ENCODE peak calls at places on chromosome 9, in six cellular contexts. One of them, this sample, is unnamed.
A peak's percentile ranks its signal among the peaks of the same experiment; 100 is the strongest.

GRCh38 chr9:121322037-121322736 is 47.9 kb downstream of the STOM start:
- DNase-seq in tibial artery: no peak
- DNase-seq in psoas muscle: no peak
- DNase-seq in Peyer's patch: no peak
- DNase-seq in mesenchymal stem cell: peak; percentile 97
- DNase-seq in suprapubic skin: no peak
- DNase-seq in this sample: no peak

GRCh38 chr9:129624947-129625346 is 1.0 kb upstream of the NTMT1 start:
- DNase-seq in psoas muscle: no peak
- DNase-seq in suprapubic skin: no peak
- DNase-seq in Peyer's patch: no peak
- DNase-seq in tibial artery: no peak
- DNase-seq in mesenchymal stem cell: peak; percentile 37
- DNase-seq in this sample: no peak

GRCh38 chr9:129069825-129070473 is 11.0 kb upstream of the DOLPP1 start:
- DNase-seq in Peyer's patch: peak; percentile 72
- DNase-seq in psoas muscle: no peak
- DNase-seq in suprapubic skin: no peak
- DNase-seq in tibial artery: no peak
- DNase-seq in mesenchymal stem cell: no peak
- DNase-seq in this sample: no peak

GRCh38 chr9:29668732-29669131 is 2095.5 kb upstream of the C9orf72 start:
- DNase-seq in Peyer's patch: no peak
- DNase-seq in psoas muscle: no peak
- DNase-seq in tibial artery: no peak
- DNase-seq in suprapubic skin: no peak
- DNase-seq in mesenchymal stem cell: peak; percentile 71
- DNase-seq in this sample: no peak

GRCh38 chr9:78682206-78682605 is 385.3 kb downstream of the PSAT1 start:
- DNase-seq in mesenchymal stem cell: peak; percentile 48
- DNase-seq in suprapubic skin: no peak
- DNase-seq in tibial artery: no peak
- DNase-seq in psoas muscle: no peak
- DNase-seq in Peyer's patch: no peak
- DNase-seq in this sample: no peak

GRCh38 chr9:115032300-115032699 is 85.7 kb downstream of the TNC start:
- DNase-seq in Peyer's patch: no peak
- DNase-seq in mesenchymal stem cell: no peak
- DNase-seq in suprapubic skin: no peak
- DNase-seq in tibial artery: no peak
- DNase-seq in psoas muscle: no peak
- DNase-seq in this sample: no peak

GRCh38 chr9:106728860-106729259 is 134.1 kb upstream of the ZNF462 start:
- DNase-seq in psoas muscle: no peak
- DNase-seq in mesenchymal stem cell: no peak
- DNase-seq in suprapubic skin: no peak
- DNase-seq in tibial artery: no peak
- DNase-seq in Peyer's patch: no peak
- DNase-seq in this sample: no peak

GRCh38 chr9:74681901-74682300 is 184.8 kb downstream of the RORB start:
- DNase-seq in mesenchymal stem cell: no peak
- DNase-seq in suprapubic skin: no peak
- DNase-seq in tibial artery: no peak
- DNase-seq in Peyer's patch: no peak
- DNase-seq in psoas muscle: no peak
- DNase-seq in this sample: peak; percentile 0

GRCh38 chr9:119961774-119962408 is 592.7 kb upstream of the BRINP1 start:
- DNase-seq in mesenchymal stem cell: peak; percentile 39
- DNase-seq in tibial artery: no peak
- DNase-seq in suprapubic skin: no peak
- DNase-seq in Peyer's patch: peak; percentile 52
- DNase-seq in psoas muscle: peak; percentile 16
- DNase-seq in this sample: peak; percentile 47

GRCh38 chr9:96031366-96031824 is 155.9 kb downstream of the ERCC6L2 start:
- DNase-seq in Peyer's patch: no peak
- DNase-seq in tibial artery: peak; percentile 83
- DNase-seq in mesenchymal stem cell: peak; percentile 24
- DNase-seq in suprapubic skin: no peak
- DNase-seq in psoas muscle: no peak
- DNase-seq in this sample: no peak

GRCh38 chr9:101571114-101571513 is 23.7 kb downstream of the PPP3R2 start:
- DNase-seq in psoas muscle: no peak
- DNase-seq in mesenchymal stem cell: no peak
- DNase-seq in suprapubic skin: no peak
- DNase-seq in Peyer's patch: no peak
- DNase-seq in tibial artery: no peak
- DNase-seq in this sample: no peak

GRCh38 chr9:70133253-70134208 is 89.9 kb downstream of the MAMDC2 start:
- DNase-seq in Peyer's patch: no peak
- DNase-seq in mesenchymal stem cell: no peak
- DNase-seq in tibial artery: no peak
- DNase-seq in psoas muscle: no peak
- DNase-seq in suprapubic skin: no peak
- DNase-seq in this sample: no peak

GRCh38 chr9:18905033-18905882 is 127.8 kb downstream of the SAXO1 start:
- DNase-seq in suprapubic skin: no peak
- DNase-seq in mesenchymal stem cell: no peak
- DNase-seq in Peyer's patch: no peak
- DNase-seq in tibial artery: no peak
- DNase-seq in psoas muscle: no peak
- DNase-seq in this sample: no peak

GRCh38 chr9:38301376-38302106 is 91.0 kb upstream of the ALDH1B1 start:
- DNase-seq in tibial artery: no peak
- DNase-seq in psoas muscle: no peak
- DNase-seq in Peyer's patch: no peak
- DNase-seq in mesenchymal stem cell: no peak
- DNase-seq in suprapubic skin: no peak
- DNase-seq in this sample: no peak

GRCh38 chr9:91939953-91940352 is 10.1 kb downstream of the ROR2 start:
- DNase-seq in psoas muscle: no peak
- DNase-seq in Peyer's patch: peak; percentile 30
- DNase-seq in suprapubic skin: no peak
- DNase-seq in mesenchymal stem cell: no peak
- DNase-seq in tibial artery: no peak
- DNase-seq in this sample: no peak

GRCh38 chr9:110192531-110193326 is 15.2 kb downstream of the C9orf152 start:
- DNase-seq in psoas muscle: no peak
- DNase-seq in Peyer's patch: no peak
- DNase-seq in mesenchymal stem cell: peak; percentile 84
- DNase-seq in suprapubic skin: no peak
- DNase-seq in tibial artery: peak; percentile 54
- DNase-seq in this sample: no peak

GRCh38 chr9:36584626-36585460 is 12.1 kb downstream of the MELK start:
- DNase-seq in Peyer's patch: no peak
- DNase-seq in psoas muscle: no peak
- DNase-seq in tibial artery: no peak
- DNase-seq in suprapubic skin: no peak
- DNase-seq in mesenchymal stem cell: peak; percentile 68
- DNase-seq in this sample: peak; percentile 24

GRCh38 chr9:5041390-5042115 is 56.5 kb downstream of the JAK2 start:
- DNase-seq in psoas muscle: no peak
- DNase-seq in tibial artery: no peak
- DNase-seq in Peyer's patch: peak; percentile 43
- DNase-seq in suprapubic skin: no peak
- DNase-seq in mesenchymal stem cell: no peak
- DNase-seq in this sample: no peak

GRCh38 chr9:96391021-96391765 is 7.7 kb upstream of the SLC35D2 start:
- DNase-seq in psoas muscle: no peak
- DNase-seq in Peyer's patch: peak; percentile 82
- DNase-seq in tibial artery: no peak
- DNase-seq in mesenchymal stem cell: peak; percentile 59
- DNase-seq in suprapubic skin: no peak
- DNase-seq in this sample: peak; percentile 91

GRCh38 chr9:98970532-98971041 is 26.9 kb downstream of the COL15A1 start:
- DNase-seq in psoas muscle: no peak
- DNase-seq in Peyer's patch: no peak
- DNase-seq in tibial artery: no peak
- DNase-seq in suprapubic skin: no peak
- DNase-seq in mesenchymal stem cell: no peak
- DNase-seq in this sample: no peak

GRCh38 chr9:112750111-112750766 is at the start of gene SNX30:
- DNase-seq in mesenchymal stem cell: peak; percentile 89
- DNase-seq in tibial artery: peak; percentile 87
- DNase-seq in Peyer's patch: peak; percentile 95
- DNase-seq in suprapubic skin: peak; percentile 92
- DNase-seq in psoas muscle: peak; percentile 91
- DNase-seq in this sample: peak; percentile 93

GRCh38 chr9:114691046-114691955 is 9.3 kb upstream of the TEX48 start:
- DNase-seq in tibial artery: no peak
- DNase-seq in psoas muscle: no peak
- DNase-seq in mesenchymal stem cell: peak; percentile 88
- DNase-seq in Peyer's patch: no peak
- DNase-seq in suprapubic skin: no peak
- DNase-seq in this sample: no peak

GRCh38 chr9:126532489-126532888 is 81.2 kb upstream of the LMX1B start:
- DNase-seq in mesenchymal stem cell: no peak
- DNase-seq in Peyer's patch: no peak
- DNase-seq in psoas muscle: no peak
- DNase-seq in tibial artery: no peak
- DNase-seq in suprapubic skin: no peak
- DNase-seq in this sample: no peak

GRCh38 chr9:74963043-74963442 is 10.3 kb upstream of the C9orf40 start:
- DNase-seq in suprapubic skin: no peak
- DNase-seq in mesenchymal stem cell: no peak
- DNase-seq in psoas muscle: no peak
- DNase-seq in Peyer's patch: no peak
- DNase-seq in tibial artery: no peak
- DNase-seq in this sample: no peak

GRCh38 chr9:127756233-127756632 is 21.1 kb upstream of the TOR2A start:
- DNase-seq in psoas muscle: no peak
- DNase-seq in suprapubic skin: no peak
- DNase-seq in tibial artery: no peak
- DNase-seq in Peyer's patch: no peak
- DNase-seq in mesenchymal stem cell: no peak
- DNase-seq in this sample: no peak

GRCh38 chr9:78574354-78575036 is 277.6 kb downstream of the PSAT1 start:
- DNase-seq in psoas muscle: no peak
- DNase-seq in mesenchymal stem cell: no peak
- DNase-seq in Peyer's patch: no peak
- DNase-seq in suprapubic skin: no peak
- DNase-seq in tibial artery: no peak
- DNase-seq in this sample: no peak

DNA sequence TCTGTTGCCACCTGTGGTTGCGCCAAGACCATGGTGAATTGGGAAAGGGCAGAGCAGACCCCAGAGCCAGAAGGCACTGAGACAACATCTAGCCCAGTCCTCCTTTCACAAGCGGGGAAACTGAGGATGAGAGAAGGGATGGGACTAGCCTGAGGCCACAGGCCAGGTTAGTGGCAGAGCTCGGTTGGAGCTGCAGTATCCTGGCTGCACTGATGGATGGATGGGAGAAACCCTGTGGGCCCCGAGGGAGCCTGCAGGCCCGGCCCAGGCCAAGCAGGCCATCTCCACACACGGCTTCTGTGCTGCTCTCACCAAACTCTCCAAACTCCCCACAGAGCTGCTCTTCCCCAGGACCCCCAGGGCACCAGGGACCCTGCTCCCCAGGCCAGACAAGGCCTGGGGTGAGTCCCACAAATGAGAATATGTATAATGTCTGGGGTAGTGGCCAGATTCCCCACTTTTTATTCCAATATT is 60.2 kb downstream of the TSTD2 start:
- DNase-seq in psoas muscle: no peak
- DNase-seq in suprapubic skin: peak; percentile 52
- DNase-seq in tibial artery: peak; percentile 16
- DNase-seq in Peyer's patch: no peak
- DNase-seq in mesenchymal stem cell: no peak
- DNase-seq in this sample: no peak
- H3K36me3 ChIP-seq in psoas muscle: peaks cover 57% of the 10 kb centered on the region
- H3K36me3 ChIP-seq in suprapubic skin: no peaks in the 10 kb centered on the region
- H3K36me3 ChIP-seq in tibial artery: peaks cover 65% of the 10 kb centered on the region
- H3K36me3 ChIP-seq in Peyer's patch: no peaks in the 10 kb centered on the region
- H3K36me3 ChIP-seq in mesenchymal stem cell: no peaks in the 10 kb centered on the region
- H3K36me3 ChIP-seq in this sample: no peaks in the 10 kb centered on the region

DNA sequence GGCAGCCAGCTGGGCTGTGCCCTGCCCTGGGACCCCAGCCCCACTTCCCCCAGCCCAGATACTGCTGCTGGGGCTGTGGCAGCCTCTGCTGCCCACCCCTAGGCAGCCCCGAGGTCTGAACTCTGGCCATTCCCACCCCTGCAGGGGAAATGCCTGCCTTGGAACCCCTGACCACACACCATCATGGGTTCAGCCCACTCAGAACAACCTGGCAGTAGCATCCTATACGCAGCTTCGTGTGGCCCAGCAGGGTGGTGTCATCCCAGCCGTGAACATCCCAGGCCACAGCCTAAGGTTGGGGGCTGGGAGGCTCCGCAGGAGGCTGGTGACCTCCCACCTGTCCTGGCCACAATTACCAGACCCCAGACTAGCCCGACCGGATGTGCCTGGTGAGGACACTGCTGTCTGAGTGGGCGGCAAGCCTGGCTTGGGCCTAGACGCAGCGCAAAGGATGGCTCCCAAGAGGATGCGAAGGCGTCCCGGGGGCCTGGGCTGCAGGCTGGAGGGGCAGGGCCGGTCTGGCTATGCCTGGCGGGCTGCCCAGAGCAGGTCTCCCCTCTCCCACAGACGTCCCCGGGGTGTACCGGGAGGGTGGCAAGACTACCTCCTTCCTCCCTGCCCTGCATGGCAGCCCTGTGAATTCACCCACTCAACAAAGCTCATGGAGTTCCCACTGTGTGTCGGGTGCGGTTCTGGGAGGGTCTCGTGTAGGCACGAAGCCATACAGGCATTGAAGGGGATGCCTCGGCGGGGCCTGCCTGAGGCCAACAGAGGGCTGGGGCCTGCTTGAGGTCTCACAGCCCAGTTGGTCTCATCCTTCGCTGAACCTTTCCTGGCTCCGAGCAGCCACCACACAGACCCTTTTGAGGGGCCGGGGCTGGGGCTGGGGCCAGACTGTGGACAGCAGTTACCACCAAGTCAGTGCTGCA is 1.5 kb upstream of the SLC34A3 start:
- DNase-seq in suprapubic skin: no peak
- DNase-seq in Peyer's patch: no peak
- DNase-seq in psoas muscle: no peak
- DNase-seq in tibial artery: no peak
- DNase-seq in mesenchymal stem cell: no peak
- DNase-seq in this sample: no peak
- H3K4me3 ChIP-seq in suprapubic skin: no peak overlapping the region
- H3K4me3 ChIP-seq in Peyer's patch: peak overlapping the region; percentile 14
- H3K4me3 ChIP-seq in psoas muscle: no peak overlapping the region
- H3K4me3 ChIP-seq in tibial artery: no peak overlapping the region
- H3K4me3 ChIP-seq in mesenchymal stem cell: no peak overlapping the region
- H3K4me3 ChIP-seq in this sample: no peak overlapping the region

DNA sequence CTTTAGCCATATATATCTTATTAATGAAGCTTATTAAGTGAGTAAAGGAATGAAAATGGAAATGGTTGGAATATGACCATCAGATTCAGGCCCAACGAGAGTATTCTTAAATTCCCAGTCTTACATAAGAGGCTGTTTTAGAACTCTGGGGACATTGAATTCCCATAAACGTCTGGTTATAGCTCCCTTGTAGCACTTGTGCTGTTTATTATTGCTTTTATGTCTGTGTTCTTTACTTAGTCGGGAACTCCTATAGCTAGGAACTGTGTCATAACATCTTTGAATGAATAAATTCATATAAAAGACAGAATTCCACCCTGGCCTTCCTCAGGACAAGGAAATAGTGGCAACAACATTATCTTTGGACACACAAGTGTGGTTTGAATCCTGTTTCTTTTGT is 58.4 kb downstream of the SH3GL2 start:
- DNase-seq in suprapubic skin: no peak
- DNase-seq in Peyer's patch: no peak
- DNase-seq in psoas muscle: no peak
- DNase-seq in tibial artery: no peak
- DNase-seq in mesenchymal stem cell: no peak
- DNase-seq in this sample: no peak
- H3K4me1 ChIP-seq in suprapubic skin: no peaks in the 10 kb centered on the region
- H3K4me1 ChIP-seq in Peyer's patch: no peaks in the 10 kb centered on the region
- H3K4me1 ChIP-seq in psoas muscle: no peaks in the 10 kb centered on the region
- H3K4me1 ChIP-seq in tibial artery: no peaks in the 10 kb centered on the region
- H3K4me1 ChIP-seq in mesenchymal stem cell: no peaks in the 10 kb centered on the region
- H3K4me1 ChIP-seq in this sample: no peaks in the 10 kb centered on the region

GRCh38 chr9:90874194-90874593 is 72.6 kb downstream of the SYK start:
- DNase-seq in mesenchymal stem cell: no peak
- DNase-seq in Peyer's patch: no peak
- DNase-seq in psoas muscle: no peak
- DNase-seq in suprapubic skin: no peak
- DNase-seq in tibial artery: no peak
- DNase-seq in this sample: no peak
- H3K36me3 ChIP-seq in mesenchymal stem cell: no peaks in the 10 kb centered on the region
- H3K36me3 ChIP-seq in Peyer's patch: no peaks in the 10 kb centered on the region
- H3K36me3 ChIP-seq in psoas muscle: no peaks in the 10 kb centered on the region
- H3K36me3 ChIP-seq in suprapubic skin: no peaks in the 10 kb centered on the region
- H3K36me3 ChIP-seq in tibial artery: no peaks in the 10 kb centered on the region
- H3K36me3 ChIP-seq in this sample: no peaks in the 10 kb centered on the region